ENCODE peak calls at places on chromosomes 1 and 21, in seven cellular contexts. V is tibial nerve, Y is upper lobe of left lung, G is uterus, H is thoracic aorta, D is PC-9, W is heart right ventricle. E is an unnamed sample. For H3K9me3, the result is how much of the 10 kb centered on the place peaks cover.

GRCh38 chr21:15006594-15007230 is 58.1 kb downstream of the NRIP1 start:
- DNase-seq in V (no peak), Y (no peak), G (no peak), H (no peak), D (no peak), W (no peak), E (no peak)

GRCh38 chr1:59108481-59109317 is 188.2 kb upstream of the FGGY start:
- DNase-seq in V (no peak), Y (no peak), G (no peak), H (no peak), D (no peak), W (no peak), E (no peak)

GRCh38 chr1:206826409-206826808 is 39.0 kb upstream of the IL20 start:
- DNase-seq in V (no peak), Y (no peak), G (no peak), H (no peak), D (peak), W (no peak), E (no peak)

GRCh38 chr1:197327776-197328364 is 59.8 kb downstream of the CRB1 start:
- DNase-seq in V (no peak), Y (no peak), G (no peak), H (no peak), D (no peak), W (no peak), E (no peak)

GRCh38 chr1:232524056-232524455 is 105.9 kb downstream of the SIPA1L2 start:
- DNase-seq in V (no peak), Y (no peak), G (no peak), H (no peak), D (no peak), W (no peak), E (no peak)

GRCh38 chr1:153652795-153653507 is 5.6 kb upstream of the SNAPIN start:
- DNase-seq in V (no peak), Y (no peak), G (no peak), H (no peak), D (no peak), W (no peak), E (no peak)

GRCh38 chr1:9900142-9901043 is 9.7 kb downstream of the CTNNBIP1 start:
- DNase-seq in V (peak), Y (no peak), G (no peak), H (no peak), D (no peak), W (peak), E (no peak)

GRCh38 chr1:99814373-99814900 is 35.7 kb upstream of the AGL start:
- DNase-seq in V (no peak), Y (no peak), G (no peak), H (no peak), D (no peak), W (no peak), E (no peak)

GRCh38 chr1:108585343-108585742 is 25.4 kb downstream of the EEIG2 start:
- DNase-seq in V (no peak), Y (no peak), G (no peak), H (no peak), D (no peak), W (no peak), E (no peak)

GRCh38 chr1:184222561-184223157 is 164.2 kb upstream of the C1orf21 start:
- DNase-seq in V (peak), Y (no peak), G (peak), H (no peak), D (peak), W (peak), E (no peak)

GRCh38 chr1:74160045-74160444 is 37.9 kb downstream of the LRRIQ3 start:
- DNase-seq in V (no peak), Y (no peak), G (no peak), H (no peak), D (no peak), W (no peak), E (no peak)

GRCh38 chr1:201546093-201546492 is 7.2 kb downstream of the NAV1 start:
- DNase-seq in V (no peak), Y (no peak), G (no peak), H (no peak), D (no peak), W (no peak), E (no peak)

GRCh38 chr1:154935749-154936415 is 637 bp downstream of the PMVK start:
- DNase-seq in V (no peak), Y (peak), G (no peak), H (no peak), D (no peak), W (no peak), E (no peak)

GRCh38 chr1:8925406-8925805 is 20.3 kb upstream of the CA6 start:
- DNase-seq in V (no peak), Y (no peak), G (no peak), H (no peak), D (no peak), W (no peak), E (no peak)

GRCh38 chr1:25989860-25990650 is 7.8 kb downstream of the PAFAH2 start:
- DNase-seq in V (no peak), Y (no peak), G (no peak), H (no peak), D (no peak), W (no peak), E (no peak)

GRCh38 chr1:115153966-115154557 is 64.8 kb upstream of the TSPAN2 start:
- DNase-seq in V (no peak), Y (no peak), G (no peak), H (no peak), D (no peak), W (no peak), E (no peak)

GRCh38 chr1:155128755-155129473 is 1.2 kb downstream of the EFNA1 start:
- DNase-seq in V (no peak), Y (peak), G (no peak), H (no peak), D (peak), W (peak), E (no peak)

GRCh38 chr1:182111496-182111895 is 50.0 kb upstream of the ZNF648 start:
- DNase-seq in V (no peak), Y (no peak), G (no peak), H (no peak), D (peak), W (no peak), E (no peak)

GRCh38 chr1:43274804-43275180 is 5.0 kb downstream of the TMEM125 start:
- DNase-seq in V (no peak), Y (no peak), G (no peak), H (no peak), D (no peak), W (no peak), E (no peak)

GRCh38 chr1:164672610-164673009 is 113.6 kb downstream of the PBX1 start:
- DNase-seq in V (no peak), Y (no peak), G (no peak), H (no peak), D (no peak), W (no peak), E (no peak)

GRCh38 chr1:106889054-106889453 is 167.4 kb upstream of the PRMT6 start:
- DNase-seq in V (no peak), Y (no peak), G (no peak), H (no peak), D (no peak), W (no peak), E (no peak)

GRCh38 chr1:174976436-174977107 is 23.2 kb upstream of the CACYBP start:
- DNase-seq in V (no peak), Y (no peak), G (peak), H (no peak), D (no peak), W (no peak), E (no peak)

GRCh38 chr21:43961382-43961909 is 50.7 kb upstream of the TRAPPC10 start:
- DNase-seq in V (no peak), Y (no peak), G (no peak), H (no peak), D (no peak), W (no peak), E (no peak)

GRCh38 chr21:32352556-32352955 is 40.3 kb downstream of the URB1 start:
- DNase-seq in V (no peak), Y (peak), G (no peak), H (no peak), D (no peak), W (no peak), E (no peak)

GRCh38 chr1:194644528-194644927 is 1458.1 kb upstream of the B3GALT2 start:
- DNase-seq in V (no peak), Y (no peak), G (no peak), H (no peak), D (no peak), W (no peak), E (no peak)

GRCh38 chr1:47927165-47927564 is 70.0 kb downstream of the TRABD2B start:
- DNase-seq in V (no peak), Y (no peak), G (no peak), H (no peak), D (no peak), W (no peak), E (no peak)

GRCh38 chr1:180173952-180174351 is 19.3 kb downstream of the QSOX1 start:
- DNase-seq in V (peak), Y (no peak), G (peak), H (peak), D (no peak), W (peak), E (no peak)

GRCh38 chr1:30033276-30034104 is 689.9 kb downstream of the MATN1 start:
- DNase-seq in V (no peak), Y (no peak), G (no peak), H (no peak), D (no peak), W (no peak), E (no peak)

GRCh38 chr1:206633708-206634121 is 1.6 kb upstream of the DYRK3 start:
- DNase-seq in V (peak), Y (no peak), G (peak), H (peak), D (no peak), W (no peak), E (no peak)

GRCh38 chr1:1168156-1168450 is 5.6 kb upstream of the TTLL10 start:
- DNase-seq in V (no peak), Y (no peak), G (no peak), H (no peak), D (no peak), W (no peak), E (no peak)

GRCh38 chr1:16173447-16174260 is 17.8 kb upstream of the EPHA2 start:
- DNase-seq in V (no peak), Y (peak), G (no peak), H (no peak), D (peak), W (no peak), E (no peak)

DNA sequence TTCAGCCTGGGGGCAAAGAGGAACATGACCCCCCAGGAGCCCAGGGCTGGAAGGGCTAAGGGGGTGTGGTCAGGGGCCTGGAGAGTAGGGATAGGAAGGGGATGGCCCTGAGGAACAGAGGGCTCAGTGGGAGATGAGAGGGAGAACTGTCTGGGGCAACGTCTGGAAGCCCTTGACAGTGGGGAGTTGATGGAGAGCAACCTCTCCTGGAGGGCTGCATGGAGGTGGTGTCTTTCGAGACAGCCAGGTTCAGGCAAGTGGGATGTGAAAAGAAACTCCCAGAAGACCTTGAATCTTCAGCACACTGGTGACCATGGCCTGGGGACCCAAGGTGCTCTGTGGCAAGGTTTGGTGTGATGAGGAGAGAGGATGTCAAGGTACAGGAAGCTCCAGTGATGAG is 54.2 kb upstream of the RUNX3 start:
- DNase-seq in V (no peak), Y (no peak), G (no peak), H (no peak), D (no peak), W (no peak), E (no peak)
- H3K9me3 ChIP-seq in V (under half), Y (under half), G (under half), H (under half), D (under half), W (under half), E (under half)

GRCh38 chr21:8991968-8992621 is 1529.3 kb upstream of the TPTE start:
- DNase-seq in V (no peak), Y (no peak), G (no peak), H (no peak), D (no peak), W (no peak), E (no peak)
- H3K9me3 ChIP-seq in V (under half), Y (under half), G (under half), H (under half), D (under half), W (under half), E (under half)

GRCh38 chr1:152646656-152647055 is 16.5 kb upstream of the LCE2D start:
- DNase-seq in V (no peak), Y (no peak), G (no peak), H (no peak), D (no peak), W (no peak), E (no peak)
- H3K9me3 ChIP-seq in V (under half), Y (under half), G (under half), H (under half), D (under half), W (under half), E (under half)

DNA sequence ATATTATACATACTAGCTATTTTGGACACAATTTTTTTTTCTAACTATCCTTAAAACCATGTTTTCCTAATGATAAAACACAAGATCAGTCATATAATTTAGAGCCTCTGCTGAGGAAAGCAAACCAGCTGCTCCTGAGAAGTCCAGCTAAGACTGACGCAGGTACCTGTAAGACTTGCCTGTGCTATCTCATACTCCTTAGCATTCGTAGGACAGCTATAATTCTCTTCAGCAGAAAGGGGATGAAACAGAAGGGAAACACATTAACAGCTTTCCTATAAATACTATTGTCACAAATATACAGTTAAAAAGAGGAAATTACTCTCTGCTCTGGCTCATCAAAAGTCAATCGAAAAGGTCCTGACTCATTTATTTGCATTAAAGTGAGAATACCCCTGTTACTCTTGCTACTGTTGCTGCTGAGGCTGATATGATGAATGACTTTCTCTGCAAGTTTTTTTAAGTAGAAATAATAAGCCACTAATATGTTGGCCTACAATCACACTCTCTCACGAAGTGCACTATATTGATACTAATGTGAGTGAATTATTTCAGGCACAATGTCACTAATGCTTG is 757.1 kb downstream of the KCNT2 start:
- DNase-seq in V (no peak), Y (no peak), G (no peak), H (no peak), D (no peak), W (no peak), E (no peak)
- H3K9me3 ChIP-seq in V (under half), Y (under half), G (under half), H (under half), D (under half), W (under half), E (under half)

E was measured in T-helper 17 cell.